ENCODE peak calls at places on chromosome 4, in seven cellular contexts. X is pancreas; W is lung; I is breast epithelium; Y is right lobe of liver; G is neural progenitor cell; P is effector memory CD4-positive, alpha-beta T cell. S is an unnamed sample.

GRCh38 chr4:94488667-94489066 is 36.9 kb downstream of the PDLIM5 start:
- DNase-seq in Y (no peak), G (no peak), P (no peak), X (no peak), W (no peak), I (no peak), S (no peak)

GRCh38 chr4:26893491-26893890 is 32.9 kb downstream of the STIM2 start:
- DNase-seq in W (no peak), I (no peak), Y (no peak), X (no peak), G (no peak), P (no peak), S (no peak)

GRCh38 chr4:24770111-24770584 is 25.2 kb upstream of the SOD3 start:
- DNase-seq in X (no peak), W (no peak), I (no peak), Y (no peak), G (peak; percentile 24), P (no peak), S (no peak)

GRCh38 chr4:57443308-57444243 is 333.4 kb upstream of the IGFBP7 start:
- DNase-seq in W (peak; percentile 32), I (no peak), G (no peak), X (peak; percentile 78), Y (peak; percentile 83), P (no peak), S (no peak)

GRCh38 chr4:145179201-145179860 is 1.1 kb downstream of the OTUD4 start:
- DNase-seq in X (peak; percentile 73), I (no peak), W (peak; percentile 74), P (peak; percentile 69), G (peak; percentile 66), Y (peak; percentile 85), S (peak; percentile 81)

GRCh38 chr4:91325495-91325894 is 978.3 kb upstream of the GRID2 start:
- DNase-seq in Y (no peak), W (no peak), G (no peak), I (no peak), P (no peak), X (no peak), S (no peak)

GRCh38 chr4:125393825-125394224 is 79.1 kb downstream of the FAT4 start:
- DNase-seq in Y (no peak), P (no peak), X (no peak), W (no peak), G (no peak), I (no peak), S (no peak)

GRCh38 chr4:70754470-70754869 is 32.7 kb downstream of the RUFY3 start:
- DNase-seq in G (no peak), W (no peak), P (no peak), I (no peak), X (no peak), Y (no peak), S (no peak)

GRCh38 chr4:178953447-178954120 is 1511.3 kb upstream of the AGA start:
- DNase-seq in W (no peak), P (no peak), G (no peak), I (no peak), X (no peak), Y (no peak), S (no peak)

GRCh38 chr4:135382280-135382679 is 1180.7 kb upstream of the PABPC4L start:
- DNase-seq in G (no peak), I (no peak), P (no peak), W (no peak), X (no peak), Y (no peak), S (no peak)

GRCh38 chr4:117965608-117966007 is 68.7 kb upstream of the NDST3 start:
- DNase-seq in P (no peak), G (peak; percentile 4), I (no peak), X (no peak), W (no peak), Y (no peak), S (no peak)

GRCh38 chr4:78460368-78460767 is 91.2 kb upstream of the ANXA3 start:
- DNase-seq in G (no peak), I (no peak), Y (no peak), X (no peak), W (no peak), P (no peak), S (no peak)

GRCh38 chr4:24686866-24687672 is 102.7 kb upstream of the DHX15 start:
- DNase-seq in X (no peak), I (no peak), W (no peak), Y (no peak), P (no peak), G (peak; percentile 49), S (no peak)

GRCh38 chr4:3368841-3369760 is 72.7 kb upstream of the HGFAC start:
- DNase-seq in X (no peak), P (no peak), Y (no peak), I (no peak), W (no peak), G (peak; percentile 40), S (no peak)

GRCh38 chr4:26860922-26861433 is 337 bp downstream of the STIM2 start:
- DNase-seq in G (peak; percentile 81), X (peak; percentile 68), Y (peak; percentile 76), P (no peak), W (peak; percentile 36), I (peak; percentile 61), S (peak; percentile 85)

GRCh38 chr4:121217385-121217784 is 53.3 kb upstream of the TNIP3 start:
- DNase-seq in W (no peak), I (no peak), P (no peak), X (no peak), Y (no peak), G (no peak), S (no peak)

GRCh38 chr4:153211986-153212720 is 7.9 kb downstream of the TRIM2 start:
- DNase-seq in Y (no peak), W (no peak), P (no peak), X (no peak), I (no peak), G (no peak), S (no peak)

GRCh38 chr4:7911044-7911578 is 28.6 kb downstream of the AFAP1 start:
- DNase-seq in X (no peak), P (no peak), G (peak; percentile 78), I (no peak), Y (no peak), W (peak; percentile 38), S (no peak)

GRCh38 chr4:155187989-155188388 is 20.4 kb upstream of the NPY2R start:
- DNase-seq in W (no peak), P (no peak), X (no peak), G (no peak), Y (no peak), I (no peak), S (no peak)

GRCh38 chr4:106264331-106264728 is 51.7 kb downstream of the TBCK start:
- DNase-seq in P (no peak), I (no peak), W (no peak), G (no peak), X (no peak), Y (no peak), S (no peak)

GRCh38 chr4:141912831-141913230 is 276.4 kb downstream of the IL15 start:
- DNase-seq in I (no peak), P (no peak), Y (no peak), X (no peak), W (no peak), G (no peak), S (no peak)

GRCh38 chr4:157048248-157048647 is 27.7 kb upstream of the GLRB start:
- DNase-seq in I (no peak), G (no peak), X (no peak), Y (no peak), P (no peak), W (peak; percentile 33), S (no peak)

GRCh38 chr4:24053906-24054305 is 164.1 kb upstream of the PPARGC1A start:
- DNase-seq in I (no peak), X (no peak), G (no peak), P (no peak), Y (no peak), W (no peak), S (no peak)

GRCh38 chr4:112523008-112523440 is 7.0 kb upstream of the NEUROG2 start:
- DNase-seq in Y (no peak), G (peak; percentile 85), W (no peak), P (no peak), X (peak; percentile 77), I (no peak), S (no peak)

GRCh38 chr4:22824091-22824490 is 131.4 kb downstream of the GBA3 start:
- DNase-seq in W (no peak), I (no peak), X (no peak), P (no peak), Y (no peak), G (no peak), S (no peak)

GRCh38 chr4:184384056-184384809 is 90.1 kb downstream of the IRF2 start:
- DNase-seq in Y (no peak), G (peak; percentile 27), W (peak; percentile 43), P (no peak), X (no peak), I (no peak), S (no peak)
- H3K4me3 ChIP-seq in Y (no peak overlapping the region), G (no peak overlapping the region), W (no peak overlapping the region), P (no peak overlapping the region), X (no peak overlapping the region), I (peak overlapping the region; percentile 38), S (peak overlapping the region; percentile 54)

GRCh38 chr4:271492-272103 is 33.7 kb downstream of the ZNF732 start:
- DNase-seq in I (no peak), W (no peak), Y (no peak), P (no peak), G (no peak), X (no peak), S (no peak)
- H3K9me3 ChIP-seq in I (peaks cover 97% of the 10 kb centered on the region), W (peaks cover 30% of the 10 kb centered on the region), Y (peaks cover 61% of the 10 kb centered on the region), P (peaks cover 44% of the 10 kb centered on the region), G (peaks cover 65% of the 10 kb centered on the region), X (peaks cover 15% of the 10 kb centered on the region), S (no peaks in the 10 kb centered on the region)

DNA sequence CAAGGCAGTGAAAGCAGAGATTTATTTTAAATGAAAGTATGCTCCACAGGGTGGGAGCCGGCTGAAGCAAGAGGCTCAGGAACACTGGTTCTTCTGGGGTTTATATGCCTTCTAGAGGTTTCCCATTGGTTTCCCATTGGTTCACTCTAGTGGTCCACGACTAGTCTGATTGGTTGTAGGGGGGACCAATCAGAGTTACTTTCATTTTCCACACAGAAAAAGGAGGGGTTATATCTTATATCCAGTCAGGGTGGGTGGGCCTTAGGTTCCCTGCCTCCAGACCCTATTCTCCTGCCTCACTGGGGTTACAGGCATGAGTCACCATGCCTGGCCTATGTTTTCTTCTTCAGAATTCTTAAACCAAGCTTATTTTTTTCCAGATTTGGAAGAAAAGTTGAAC is 101.6 kb downstream of the KLHL8 start:
- DNase-seq in Y (no peak), P (no peak), I (no peak), X (no peak), W (no peak), G (no peak), S (no peak)
- H3K4me1 ChIP-seq in Y (no peaks in the 10 kb centered on the region), P (no peaks in the 10 kb centered on the region), I (peaks cover 7% of the 10 kb centered on the region), X (peaks cover 4% of the 10 kb centered on the region), W (peaks cover 24% of the 10 kb centered on the region), G (peaks cover 6% of the 10 kb centered on the region), S (no peaks in the 10 kb centered on the region)

DNA sequence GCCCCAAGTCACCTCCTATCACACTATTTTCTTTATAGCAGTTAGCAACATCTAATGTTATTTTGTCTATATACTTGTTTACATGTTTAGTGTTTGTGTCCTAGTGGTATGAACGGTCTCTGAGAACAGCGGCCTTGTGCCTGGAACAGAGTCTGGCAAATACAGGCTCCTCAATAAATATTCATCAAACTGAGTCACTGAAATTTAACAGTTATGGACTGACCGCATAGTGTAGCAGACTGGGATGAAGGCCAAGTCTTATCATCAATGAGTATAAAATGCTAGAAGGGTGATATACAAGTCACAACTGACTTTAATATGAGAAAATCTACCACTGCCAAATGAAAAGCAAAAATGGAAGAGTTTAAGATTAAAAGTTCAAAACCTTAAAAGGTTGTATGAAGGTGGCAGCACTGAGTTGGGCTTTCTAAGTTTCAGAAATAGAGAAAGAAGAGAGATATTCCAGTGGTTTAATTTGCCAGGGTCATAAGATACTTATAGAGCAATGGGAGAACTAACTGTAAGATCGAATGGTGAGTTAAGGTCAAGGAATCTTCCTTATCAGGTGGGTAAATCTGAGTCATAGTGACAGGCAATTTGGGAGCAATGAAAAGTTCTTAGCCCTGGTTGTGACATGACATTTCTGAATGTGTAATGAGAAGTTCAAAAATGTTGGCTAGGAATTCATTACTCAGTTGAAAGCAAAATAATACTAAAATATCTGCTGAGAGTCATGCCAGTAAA is 34.9 kb downstream of the ELOVL6 start:
- DNase-seq in Y (no peak), G (no peak), I (no peak), W (no peak), P (no peak), X (no peak), S (no peak)
- H3K4me3 ChIP-seq in Y (no peak overlapping the region), G (no peak overlapping the region), I (no peak overlapping the region), W (no peak overlapping the region), P (no peak overlapping the region), X (no peak overlapping the region), S (no peak overlapping the region)